ENCODE peak calls at places on chromosome 7, in five cellular contexts. One of them, this sample, is unnamed.

GRCh38 chr7:105399043-105399725 is 10.5 kb upstream of the SRPK2 start:
- DNase-seq in HFFc6: peak; percentile 14
- DNase-seq in pancreas: no peak
- DNase-seq in MM.1S: no peak
- DNase-seq in transverse colon: no peak
- DNase-seq in this sample: no peak

GRCh38 chr7:14734839-14735321 is 167.7 kb downstream of the DGKB start:
- DNase-seq in MM.1S: no peak
- DNase-seq in HFFc6: no peak
- DNase-seq in transverse colon: no peak
- DNase-seq in pancreas: peak; percentile 34
- DNase-seq in this sample: peak; percentile 42

GRCh38 chr7:19852192-19852591 is 78.8 kb upstream of the TMEM196 start:
- DNase-seq in transverse colon: no peak
- DNase-seq in HFFc6: no peak
- DNase-seq in pancreas: no peak
- DNase-seq in MM.1S: no peak
- DNase-seq in this sample: no peak

GRCh38 chr7:80278737-80279136 is 144.1 kb downstream of the GNAI1 start:
- DNase-seq in MM.1S: no peak
- DNase-seq in pancreas: no peak
- DNase-seq in transverse colon: no peak
- DNase-seq in HFFc6: no peak
- DNase-seq in this sample: no peak

GRCh38 chr7:92830047-92830446 is 6.3 kb downstream of the CDK6 start:
- DNase-seq in pancreas: no peak
- DNase-seq in MM.1S: no peak
- DNase-seq in transverse colon: no peak
- DNase-seq in HFFc6: no peak
- DNase-seq in this sample: no peak

GRCh38 chr7:68440870-68441269 is 1157.4 kb upstream of the AUTS2 start:
- DNase-seq in pancreas: no peak
- DNase-seq in transverse colon: no peak
- DNase-seq in MM.1S: no peak
- DNase-seq in HFFc6: no peak
- DNase-seq in this sample: no peak

GRCh38 chr7:123711832-123712293 is 36.9 kb downstream of the WASL start:
- DNase-seq in HFFc6: no peak
- DNase-seq in MM.1S: no peak
- DNase-seq in transverse colon: no peak
- DNase-seq in pancreas: no peak
- DNase-seq in this sample: no peak

GRCh38 chr7:15801041-15801440 is 114.6 kb upstream of the MEOX2 start:
- DNase-seq in transverse colon: no peak
- DNase-seq in HFFc6: no peak
- DNase-seq in pancreas: no peak
- DNase-seq in MM.1S: no peak
- DNase-seq in this sample: no peak

GRCh38 chr7:47584128-47584865 is 2.4 kb upstream of the TNS3 start:
- DNase-seq in MM.1S: no peak
- DNase-seq in transverse colon: no peak
- DNase-seq in pancreas: peak; percentile 30
- DNase-seq in HFFc6: no peak
- DNase-seq in this sample: no peak

GRCh38 chr7:76352193-76352592 is 6.6 kb downstream of the YWHAG start:
- DNase-seq in HFFc6: no peak
- DNase-seq in pancreas: no peak
- DNase-seq in transverse colon: no peak
- DNase-seq in MM.1S: no peak
- DNase-seq in this sample: no peak

GRCh38 chr7:2802504-2803341 is 41.4 kb downstream of the GNA12 start:
- DNase-seq in MM.1S: no peak
- DNase-seq in transverse colon: no peak
- DNase-seq in HFFc6: peak; percentile 34
- DNase-seq in pancreas: no peak
- DNase-seq in this sample: no peak

GRCh38 chr7:2803342-2803692 is 40.8 kb downstream of the GNA12 start:
- DNase-seq in HFFc6: no peak
- DNase-seq in MM.1S: no peak
- DNase-seq in pancreas: no peak
- DNase-seq in transverse colon: no peak
- DNase-seq in this sample: no peak

GRCh38 chr7:2805213-2806003 is 38.7 kb downstream of the GNA12 start:
- DNase-seq in HFFc6: no peak
- DNase-seq in MM.1S: no peak
- DNase-seq in pancreas: no peak
- DNase-seq in transverse colon: no peak
- DNase-seq in this sample: no peak

GRCh38 chr7:2803755-2804154 is 40.4 kb downstream of the GNA12 start:
- DNase-seq in HFFc6: no peak
- DNase-seq in MM.1S: no peak
- DNase-seq in transverse colon: no peak
- DNase-seq in pancreas: no peak
- DNase-seq in this sample: no peak

GRCh38 chr7:2804227-2804763 is 39.8 kb downstream of the GNA12 start:
- DNase-seq in transverse colon: peak; percentile 54
- DNase-seq in pancreas: no peak
- DNase-seq in MM.1S: no peak
- DNase-seq in HFFc6: no peak
- DNase-seq in this sample: no peak
- TF ChIP-seq CTCF in transverse colon: no peak
- TF ChIP-seq CTCF in pancreas: no peak
- TF ChIP-seq CTCF in MM.1S: no peak
- TF ChIP-seq CTCF in HFFc6: peak; percentile 44
- TF ChIP-seq CTCF in this sample: no peak

DNA sequence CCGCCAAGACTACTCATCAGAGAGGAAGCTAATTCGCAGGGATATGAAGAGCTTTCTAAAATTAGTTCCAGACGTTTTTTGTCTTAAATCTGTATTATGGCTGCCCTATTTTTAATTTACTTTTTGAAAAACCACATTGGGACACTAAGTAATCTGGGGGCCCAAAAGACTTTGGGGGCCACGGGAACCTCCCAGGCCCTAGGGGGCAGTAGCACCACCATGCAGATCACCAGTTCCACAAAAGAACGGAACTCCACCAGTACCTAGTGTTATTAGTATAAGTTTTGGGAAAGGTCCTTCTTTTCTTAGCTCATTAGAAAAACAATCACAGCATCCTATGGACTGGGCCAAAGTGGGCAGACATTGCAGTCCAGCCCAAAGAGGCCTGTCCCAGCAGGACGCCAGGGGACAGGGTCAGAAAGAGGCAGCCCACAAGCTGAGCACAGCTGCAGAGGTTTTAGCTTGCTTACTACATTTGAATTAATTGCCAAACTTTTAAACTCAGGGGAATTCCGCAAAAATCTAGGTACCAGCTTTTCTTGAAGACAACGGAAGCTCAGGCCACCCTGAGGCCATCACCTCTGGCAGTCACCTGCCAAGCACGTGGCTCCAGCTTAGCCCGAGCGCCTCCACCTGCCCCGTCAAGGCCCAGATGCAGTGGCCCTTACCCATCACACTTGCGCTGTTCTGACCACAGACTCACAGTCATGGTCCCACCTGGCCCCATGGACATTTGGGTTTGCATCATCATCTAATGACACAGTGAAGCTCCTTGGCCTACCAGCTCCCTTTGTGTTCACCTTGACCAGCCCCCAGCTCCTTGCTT is 74.8 kb downstream of the PARP12 start:
- DNase-seq in HFFc6: no peak
- DNase-seq in MM.1S: no peak
- DNase-seq in pancreas: no peak
- DNase-seq in transverse colon: no peak
- DNase-seq in this sample: no peak
- TF ChIP-seq CTCF in HFFc6: no peak
- TF ChIP-seq CTCF in MM.1S: no peak
- TF ChIP-seq CTCF in pancreas: no peak
- TF ChIP-seq CTCF in transverse colon: no peak
- TF ChIP-seq CTCF in this sample: no peak

GRCh38 chr7:91045626-91046025 is 218.6 kb upstream of the FZD1 start:
- DNase-seq in MM.1S: no peak
- DNase-seq in pancreas: no peak
- DNase-seq in HFFc6: no peak
- DNase-seq in transverse colon: no peak
- DNase-seq in this sample: no peak

GRCh38 chr7:91043924-91044660 is 220.1 kb upstream of the FZD1 start:
- DNase-seq in pancreas: no peak
- DNase-seq in transverse colon: no peak
- DNase-seq in MM.1S: no peak
- DNase-seq in HFFc6: no peak
- DNase-seq in this sample: no peak

GRCh38 chr7:91047636-91048035 is 216.6 kb upstream of the FZD1 start:
- DNase-seq in transverse colon: no peak
- DNase-seq in pancreas: no peak
- DNase-seq in HFFc6: no peak
- DNase-seq in MM.1S: no peak
- DNase-seq in this sample: no peak

GRCh38 chr7:91043181-91043580 is 221.1 kb upstream of the FZD1 start:
- DNase-seq in MM.1S: no peak
- DNase-seq in pancreas: no peak
- DNase-seq in transverse colon: no peak
- DNase-seq in HFFc6: no peak
- DNase-seq in this sample: no peak

DNA sequence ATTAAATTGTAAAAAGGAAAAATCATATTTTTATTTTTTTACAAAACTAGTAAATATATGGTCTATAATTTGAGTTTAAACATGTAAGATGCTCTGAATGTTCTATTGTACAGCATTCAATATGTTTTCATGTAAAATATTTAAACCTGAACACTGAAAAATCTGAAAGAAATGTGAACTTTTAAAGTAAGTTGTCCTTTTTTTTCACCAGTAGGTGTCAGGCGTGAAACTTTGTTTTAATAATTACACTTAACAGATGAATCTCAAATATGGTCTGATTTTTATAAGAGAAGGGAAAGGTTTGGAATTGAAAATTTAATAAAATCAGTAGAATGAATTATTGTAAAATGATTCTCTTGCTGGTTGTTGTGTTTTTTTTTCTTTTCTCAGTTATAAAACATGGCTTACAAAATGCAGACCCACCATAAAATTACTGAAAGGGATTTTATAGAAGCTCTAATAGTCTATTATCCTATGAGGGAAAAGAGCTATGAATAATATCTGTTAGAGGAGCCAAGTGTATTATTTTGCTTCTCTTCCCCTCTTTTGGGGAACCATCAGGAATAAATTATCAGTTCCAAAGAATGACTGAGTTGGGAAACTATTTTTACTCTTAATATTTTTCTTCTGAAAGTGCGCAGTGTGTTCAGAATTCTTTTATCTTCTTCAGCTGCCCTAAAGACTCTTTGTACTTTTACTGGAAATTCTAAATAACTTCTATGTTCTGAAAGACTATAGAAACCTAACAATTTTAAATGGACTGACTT is 217.7 kb upstream of the FZD1 start:
- DNase-seq in HFFc6: no peak
- DNase-seq in transverse colon: no peak
- DNase-seq in pancreas: no peak
- DNase-seq in MM.1S: no peak
- DNase-seq in this sample: no peak
- TF ChIP-seq CTCF in HFFc6: peak; percentile 80
- TF ChIP-seq CTCF in transverse colon: no peak
- TF ChIP-seq CTCF in pancreas: no peak
- TF ChIP-seq CTCF in MM.1S: peak; percentile 31
- TF ChIP-seq CTCF in this sample: no peak

GRCh38 chr7:120856621-120857352 is 1.2 kb downstream of the TSPAN12 start:
- DNase-seq in pancreas: peak; percentile 70
- DNase-seq in HFFc6: peak; percentile 1
- DNase-seq in MM.1S: peak; percentile 55
- DNase-seq in transverse colon: peak; percentile 38
- DNase-seq in this sample: peak; percentile 77

GRCh38 chr7:120856198-120856597 is 1.7 kb downstream of the TSPAN12 start:
- DNase-seq in pancreas: no peak
- DNase-seq in transverse colon: no peak
- DNase-seq in MM.1S: no peak
- DNase-seq in HFFc6: no peak
- DNase-seq in this sample: no peak

GRCh38 chr7:120858299-120858636 is 324 bp upstream of the TSPAN12 start:
- DNase-seq in HFFc6: no peak
- DNase-seq in MM.1S: no peak
- DNase-seq in pancreas: no peak
- DNase-seq in transverse colon: no peak
- DNase-seq in this sample: no peak

GRCh38 chr7:120860151-120860550 is 2.2 kb upstream of the TSPAN12 start:
- DNase-seq in transverse colon: no peak
- DNase-seq in pancreas: no peak
- DNase-seq in HFFc6: no peak
- DNase-seq in MM.1S: no peak
- DNase-seq in this sample: no peak

DNA sequence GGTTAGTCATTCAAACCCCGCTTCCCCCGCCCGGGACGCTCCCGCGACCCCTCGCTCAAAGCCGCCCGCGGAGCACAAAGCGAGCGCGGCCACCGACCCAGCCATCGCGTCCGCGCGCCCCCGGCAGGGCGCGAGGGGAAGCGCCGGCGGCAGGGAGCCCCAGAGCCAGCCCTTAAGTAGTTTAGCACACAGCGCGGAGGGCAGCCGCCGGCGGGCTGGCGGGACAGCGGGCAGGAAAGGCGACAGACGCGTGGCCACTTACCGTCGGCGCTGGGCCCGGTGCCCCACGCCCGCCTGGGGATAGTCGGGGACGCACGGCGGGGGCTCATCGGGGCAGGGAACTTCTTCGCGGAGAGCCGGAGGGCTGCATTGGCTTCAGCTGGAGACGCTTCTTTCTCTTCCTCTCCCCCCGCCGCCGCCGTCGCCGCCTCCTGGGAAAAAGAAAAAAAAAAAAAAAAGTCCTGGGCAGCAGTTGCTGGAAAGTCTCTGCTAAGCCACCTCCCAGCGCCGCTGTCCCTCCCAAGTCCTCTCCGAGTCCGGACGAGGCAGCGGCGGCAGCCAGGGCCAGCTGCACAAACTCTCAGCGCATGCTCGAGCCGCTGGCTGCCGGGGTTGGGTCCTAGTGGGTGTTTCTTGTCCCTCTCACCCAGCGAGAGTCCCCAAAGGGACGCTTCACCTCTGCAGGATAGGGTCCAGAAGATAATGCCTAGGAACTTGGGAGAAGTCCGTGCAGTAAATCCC is at the start of gene TSPAN12:
- DNase-seq in transverse colon: peak; percentile 79
- DNase-seq in MM.1S: peak; percentile 87
- DNase-seq in pancreas: peak; percentile 94
- DNase-seq in HFFc6: peak; percentile 49
- DNase-seq in this sample: peak; percentile 87
- TF ChIP-seq CTCF in transverse colon: peak; percentile 73
- TF ChIP-seq CTCF in MM.1S: peak; percentile 77
- TF ChIP-seq CTCF in pancreas: peak; percentile 66
- TF ChIP-seq CTCF in HFFc6: peak; percentile 72
- TF ChIP-seq CTCF in this sample: peak; percentile 72

GRCh38 chr7:141975806-141976523 is 2.4 kb upstream of the TAS2R38 start:
- DNase-seq in pancreas: peak; percentile 88
- DNase-seq in HFFc6: peak; percentile 13
- DNase-seq in transverse colon: peak; percentile 83
- DNase-seq in MM.1S: peak; percentile 87
- DNase-seq in this sample: peak; percentile 93
- TF ChIP-seq CTCF in pancreas: peak; percentile 79
- TF ChIP-seq CTCF in HFFc6: peak; percentile 77
- TF ChIP-seq CTCF in transverse colon: peak; percentile 59
- TF ChIP-seq CTCF in MM.1S: peak; percentile 100
- TF ChIP-seq CTCF in this sample: peak; percentile 83

GRCh38 chr7:114939484-114940097 is 17.7 kb downstream of the MDFIC start:
- DNase-seq in MM.1S: no peak
- DNase-seq in HFFc6: no peak
- DNase-seq in pancreas: no peak
- DNase-seq in transverse colon: no peak
- DNase-seq in this sample: no peak
- TF ChIP-seq CTCF in MM.1S: peak; percentile 17
- TF ChIP-seq CTCF in HFFc6: no peak
- TF ChIP-seq CTCF in pancreas: no peak
- TF ChIP-seq CTCF in transverse colon: no peak
- TF ChIP-seq CTCF in this sample: no peak

This sample was measured in left lung.